ENCODE peak calls at places on chromosomes 3 and 15, in seven cellular contexts. R is H9, I is AG09309, F is A549, P is AG09319, S is nephron progenitor cell, O is neural crest cell. B is an unnamed sample.

GRCh38 chr3:31966978-31967592 is 14.0 kb downstream of the OSBPL10 start:
- DNase-seq in R (no peak), I (no peak), F (no peak), P (no peak), S (no peak), O (no peak), B (no peak)

GRCh38 chr3:34183581-34184313 is 385.3 kb downstream of the PDCD6IP start:
- DNase-seq in R (no peak), I (no peak), F (no peak), P (no peak), S (no peak), O (no peak), B (no peak)

GRCh38 chr3:31958721-31959152 is 22.3 kb downstream of the OSBPL10 start:
- DNase-seq in R (no peak), I (no peak), F (no peak), P (no peak), S (no peak), O (peak), B (no peak)

GRCh38 chr3:7759630-7760029 is 742.0 kb upstream of the LMCD1 start:
- DNase-seq in R (no peak), I (no peak), F (no peak), P (no peak), S (no peak), O (no peak), B (no peak)

GRCh38 chr3:134327594-134327975 is 46.7 kb downstream of the AMOTL2 start:
- DNase-seq in R (no peak), I (no peak), F (peak), P (no peak), S (no peak), O (no peak), B (no peak)

GRCh38 chr15:45372032-45372995 is 6.0 kb downstream of the GATM start:
- DNase-seq in R (no peak), I (no peak), F (no peak), P (no peak), S (no peak), O (no peak), B (no peak)

GRCh38 chr15:95141486-95141885 is 910.1 kb downstream of the MCTP2 start:
- DNase-seq in R (no peak), I (no peak), F (no peak), P (no peak), S (no peak), O (no peak), B (no peak)

GRCh38 chr15:98734472-98735284 is 86.3 kb downstream of the IGF1R start:
- DNase-seq in R (no peak), I (no peak), F (no peak), P (no peak), S (peak), O (no peak), B (no peak)

GRCh38 chr15:91113036-91113435 is 13.0 kb downstream of the SV2B start:
- DNase-seq in R (peak), I (no peak), F (no peak), P (no peak), S (no peak), O (no peak), B (no peak)

GRCh38 chr15:83206387-83206970 is 1.1 kb downstream of the HDGFL3 start:
- DNase-seq in R (peak), I (no peak), F (peak), P (no peak), S (no peak), O (peak), B (no peak)

DNA sequence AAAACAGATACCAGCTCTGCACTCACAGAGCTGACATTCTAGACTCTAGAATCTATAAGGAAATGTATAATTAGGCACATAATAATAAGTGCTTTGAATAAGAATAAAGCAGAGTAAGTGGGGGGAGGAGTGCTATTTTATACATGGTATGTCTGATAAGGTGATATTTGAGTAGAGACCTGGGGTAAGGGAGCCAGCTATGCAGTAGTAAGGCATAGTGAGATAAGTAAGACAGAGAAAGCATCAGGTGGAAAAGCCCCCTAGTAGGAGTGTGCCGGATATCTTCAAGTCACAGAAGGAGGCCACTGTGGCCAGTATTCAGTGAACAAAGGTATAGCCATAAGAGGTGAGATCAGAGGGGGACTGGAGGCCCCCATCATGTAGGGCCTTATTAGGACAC is 3.0 kb downstream of the SS18L2 start:
- DNase-seq in R (no peak), I (no peak), F (no peak), P (no peak), S (no peak), O (no peak), B (no peak)
- TF ChIP-seq CTCF in R (no peak), I (no peak), F (no peak), P (no peak), S (no peak), O (no peak), B (no peak)

DNA sequence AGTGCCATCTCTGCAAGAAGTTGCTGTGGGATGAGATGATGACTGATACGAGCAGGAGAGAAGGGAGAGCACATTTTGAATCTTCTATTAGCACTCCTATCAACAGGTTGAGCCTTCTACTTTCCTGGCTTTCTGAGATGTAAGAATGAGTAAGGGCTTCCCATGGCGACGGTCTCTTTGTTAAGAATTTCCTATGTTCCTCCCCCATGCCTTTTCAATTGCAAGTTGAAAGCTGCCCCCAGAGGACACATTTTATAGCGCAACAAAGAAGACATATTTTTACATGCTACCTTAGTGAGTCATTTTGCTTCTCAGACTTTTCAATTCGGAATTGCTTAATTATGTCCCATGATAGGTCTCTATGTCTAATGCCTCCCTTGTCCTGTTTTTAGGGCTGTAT is 71.3 kb upstream of the LRTM1 start:
- DNase-seq in R (peak), I (peak), F (peak), P (no peak), S (no peak), O (peak), B (peak)
- TF ChIP-seq CTCF in R (peak), I (peak), F (peak), P (peak), S (no peak), O (peak), B (peak)

DNA sequence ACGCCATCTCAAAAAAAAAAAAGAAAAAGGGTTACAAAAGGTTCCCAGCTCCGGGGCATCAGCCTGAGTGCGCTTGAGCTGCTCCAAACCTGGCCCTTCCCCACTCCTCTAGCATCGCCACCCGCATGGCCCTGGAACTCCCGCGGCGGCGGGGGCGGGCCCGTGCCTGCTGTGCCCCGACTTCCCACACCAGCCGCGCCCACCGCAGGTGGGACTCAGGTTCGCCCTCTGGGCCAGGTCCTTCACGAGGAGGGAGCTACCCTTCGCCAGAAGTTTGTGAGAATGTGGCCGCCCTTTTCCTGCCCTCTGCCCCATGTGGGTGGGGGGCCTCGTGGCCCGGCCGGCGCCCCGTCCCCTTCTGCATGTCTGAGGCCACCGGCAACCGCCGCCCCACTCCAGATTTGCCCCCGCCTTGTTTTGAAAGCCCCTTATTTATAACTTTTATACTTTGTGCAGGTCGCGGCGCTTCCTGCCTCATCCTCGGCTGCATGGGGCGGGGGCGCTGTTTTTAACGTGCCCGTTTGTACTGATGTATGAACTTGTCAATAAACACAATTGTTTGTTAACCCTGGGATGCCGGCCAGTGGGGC is 507 bp upstream of the JMJD7 start:
- DNase-seq in R (peak), I (no peak), F (no peak), P (no peak), S (peak), O (no peak), B (no peak)
- TF ChIP-seq CTCF in R (no peak), I (no peak), F (no peak), P (no peak), S (no peak), O (no peak), B (no peak)

DNA sequence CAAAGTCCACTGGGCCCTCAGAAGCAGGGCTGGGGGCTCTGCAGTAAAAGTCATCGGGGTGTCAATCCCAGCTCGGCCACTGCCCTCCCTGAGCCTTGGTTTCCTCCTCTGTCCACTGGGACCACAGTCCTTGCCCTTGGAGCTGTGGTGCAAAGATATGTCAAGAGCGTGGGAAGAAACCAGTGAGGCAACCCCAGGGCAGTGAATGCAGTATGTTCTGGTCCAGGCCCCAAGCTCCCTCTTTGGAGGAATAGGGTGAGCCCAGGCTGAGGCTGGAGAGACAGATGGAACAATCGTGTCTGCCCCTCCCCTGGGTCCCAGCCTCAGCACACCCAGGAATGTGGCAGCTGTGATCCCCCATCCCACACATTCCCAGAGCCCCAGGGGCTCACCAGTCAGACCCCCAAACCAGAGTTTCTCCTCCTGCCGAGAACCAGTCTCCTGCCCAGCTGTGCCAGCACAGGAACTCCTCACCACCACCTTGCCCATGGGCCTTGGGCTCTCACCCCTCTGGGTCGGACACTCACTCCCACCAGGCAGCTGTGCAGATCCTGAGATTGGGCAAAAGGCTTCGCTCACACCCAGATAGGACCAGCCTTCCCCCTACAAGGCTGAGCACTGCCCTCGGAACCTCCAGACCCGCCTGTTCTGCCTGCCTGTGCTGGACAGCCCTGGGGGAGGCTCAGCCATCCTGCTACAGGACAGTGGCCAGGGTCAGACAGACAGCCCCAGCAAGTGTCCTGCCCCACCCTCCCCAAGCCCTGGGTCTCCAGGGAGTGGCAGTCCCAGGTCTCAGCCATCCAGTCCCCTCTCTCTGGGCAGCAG is 546 bp downstream of the GRIP2 start:
- DNase-seq in R (no peak), I (no peak), F (no peak), P (no peak), S (no peak), O (no peak), B (no peak)
- TF ChIP-seq CTCF in R (no peak), I (no peak), F (no peak), P (no peak), S (no peak), O (no peak), B (no peak)

DNA sequence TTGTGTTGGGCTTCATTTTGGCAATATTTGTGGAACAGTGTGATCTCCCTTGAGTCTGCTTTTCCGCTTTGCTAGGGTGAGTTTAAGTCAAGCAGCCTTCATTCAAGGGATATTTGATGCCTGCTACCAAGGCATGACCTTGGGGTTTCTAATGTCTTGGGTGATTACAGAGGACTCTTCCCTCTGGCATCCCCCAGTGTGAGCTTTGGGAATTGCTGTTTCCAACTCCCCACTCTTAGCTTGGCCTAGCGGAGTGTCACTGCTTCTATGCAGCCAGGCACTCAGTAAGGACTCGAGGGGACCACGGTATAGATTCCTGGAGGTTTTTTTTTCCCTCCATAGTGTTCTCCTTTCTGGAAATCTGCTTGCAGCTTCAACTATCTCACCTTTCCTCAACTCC is 21.1 kb downstream of the GCNT3 start:
- DNase-seq in R (peak), I (no peak), F (peak), P (no peak), S (peak), O (peak), B (peak)
- TF ChIP-seq CTCF in R (peak), I (peak), F (peak), P (peak), S (peak), O (peak), B (peak)

DNA sequence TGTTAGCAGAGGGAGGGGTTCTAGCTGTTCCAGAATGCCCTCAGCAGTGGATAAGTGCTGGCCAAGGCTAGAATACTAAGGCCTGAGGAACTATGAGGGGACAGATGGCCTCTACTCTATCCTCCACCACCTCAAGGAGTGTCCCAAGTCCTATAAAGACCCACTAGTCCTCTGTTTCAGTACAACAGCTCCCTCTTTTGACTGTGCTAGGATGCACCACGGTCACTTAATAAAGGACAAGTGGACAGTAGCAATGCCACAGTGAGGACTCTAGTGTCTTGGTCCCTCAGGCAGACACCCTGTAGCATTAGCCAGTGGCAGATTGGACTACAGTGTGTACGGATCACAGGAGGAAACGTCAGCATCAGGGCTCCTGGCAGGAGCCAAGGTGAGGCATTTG is 171.8 kb upstream of the PROK2 start:
- DNase-seq in R (peak), I (no peak), F (no peak), P (no peak), S (no peak), O (no peak), B (no peak)
- TF ChIP-seq CTCF in R (peak), I (no peak), F (no peak), P (no peak), S (peak), O (no peak), B (no peak)

GRCh38 chr3:124346487-124346886 is 354.6 kb upstream of the ROPN1 start:
- DNase-seq in R (no peak), I (no peak), F (no peak), P (no peak), S (no peak), O (no peak), B (no peak)

GRCh38 chr3:124352143-124352528 is 360.2 kb upstream of the ROPN1 start:
- DNase-seq in R (no peak), I (no peak), F (no peak), P (no peak), S (no peak), O (no peak), B (no peak)

GRCh38 chr3:124351430-124352142 is 359.7 kb upstream of the ROPN1 start:
- DNase-seq in R (peak), I (peak), F (peak), P (peak), S (peak), O (peak), B (peak)

GRCh38 chr3:124345845-124346244 is 353.9 kb upstream of the ROPN1 start:
- DNase-seq in R (no peak), I (no peak), F (no peak), P (no peak), S (no peak), O (no peak), B (no peak)

DNA sequence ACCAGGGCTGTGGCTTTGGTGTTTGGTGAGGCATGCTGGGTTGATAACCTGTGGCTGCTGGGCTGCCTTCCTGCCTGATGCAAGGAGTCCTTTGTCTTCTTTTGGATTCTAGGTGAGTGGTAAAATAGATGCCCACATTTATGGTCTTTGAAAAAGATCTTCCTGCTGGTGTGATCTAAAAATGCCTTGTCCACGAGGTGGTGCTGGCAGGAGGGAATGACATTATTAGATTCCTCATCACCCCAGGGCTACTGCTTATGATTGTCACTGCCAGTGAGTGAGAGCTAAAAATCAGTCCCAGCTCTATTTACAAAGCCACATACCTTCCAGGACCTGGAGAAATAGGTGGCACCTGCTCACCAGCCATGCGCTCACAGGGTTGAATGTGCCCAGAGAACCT is 355.5 kb upstream of the ROPN1 start:
- DNase-seq in R (no peak), I (no peak), F (no peak), P (no peak), S (no peak), O (no peak), B (no peak)
- TF ChIP-seq CTCF in R (no peak), I (no peak), F (no peak), P (no peak), S (no peak), O (no peak), B (no peak)

B was measured in endothelial cell.